ENCODE peak calls at places on chromosomes 5 and 9, in eight cellular contexts. P is fibroblast of lung, G is neuronal stem cell, H is endodermal cell, S is GM23248, Y is IMR-90, K is HCT116, J is DND-41. T is an unnamed sample. For H3K9me3, the result is how much of the 10 kb centered on the place peaks cover.

GRCh38 chr9:5269249-5269715 is 35.2 kb downstream of the RLN2 start:
- DNase-seq in P (peak), G (no peak), H (peak), S (peak), Y (peak), K (no peak), J (no peak), T (peak)

GRCh38 chr5:61048534-61048933 is 103.5 kb downstream of the NDUFAF2 start:
- DNase-seq in P (peak), G (no peak), H (no peak), S (peak), Y (peak), K (peak), J (no peak), T (peak)

GRCh38 chr5:96048763-96049162 is 87.1 kb upstream of the ELL2 start:
- DNase-seq in P (no peak), G (no peak), H (peak), S (no peak), Y (no peak), K (no peak), J (no peak), T (no peak)

GRCh38 chr9:125904155-125904841 is 157.1 kb downstream of the PBX3 start:
- DNase-seq in P (peak), G (no peak), H (no peak), S (no peak), Y (peak), K (no peak), J (no peak), T (no peak)

GRCh38 chr5:167982-168660 is 23.2 kb upstream of the LRRC14B start:
- DNase-seq in P (peak), G (no peak), H (no peak), S (peak), Y (peak), K (no peak), J (no peak), T (peak)

GRCh38 chr5:145829708-145830361 is 5.3 kb downstream of the PRELID2 start:
- DNase-seq in P (no peak), G (no peak), H (no peak), S (no peak), Y (no peak), K (no peak), J (no peak), T (no peak)

GRCh38 chr5:94470802-94471201 is 147.6 kb downstream of the KIAA0825 start:
- DNase-seq in P (no peak), G (no peak), H (no peak), S (no peak), Y (no peak), K (no peak), J (no peak), T (no peak)

GRCh38 chr5:154756203-154756870 is 1.2 kb downstream of the LARP1 start:
- DNase-seq in P (no peak), G (peak), H (peak), S (peak), Y (no peak), K (no peak), J (peak), T (peak)

GRCh38 chr5:154505567-154505966 is 27.5 kb upstream of the HAND1 start:
- DNase-seq in P (no peak), G (no peak), H (peak), S (no peak), Y (no peak), K (no peak), J (no peak), T (no peak)

GRCh38 chr9:91071185-91071990 is 269.8 kb downstream of the SYK start:
- DNase-seq in P (peak), G (no peak), H (no peak), S (peak), Y (peak), K (no peak), J (no peak), T (peak)

GRCh38 chr5:1315018-1315708 is 20.3 kb upstream of the TERT start:
- DNase-seq in P (no peak), G (no peak), H (peak), S (no peak), Y (no peak), K (no peak), J (peak), T (no peak)

GRCh38 chr5:133827001-133827400 is 141.4 kb downstream of the C5orf15 start:
- DNase-seq in P (no peak), G (no peak), H (no peak), S (no peak), Y (no peak), K (no peak), J (no peak), T (no peak)

GRCh38 chr5:175778951-175779475 is 92.4 kb upstream of the CPLX2 start:
- DNase-seq in P (peak), G (no peak), H (no peak), S (peak), Y (no peak), K (peak), J (no peak), T (no peak)

GRCh38 chr5:121174351-121174750 is 677.3 kb upstream of the FTMT start:
- DNase-seq in P (no peak), G (no peak), H (no peak), S (peak), Y (peak), K (no peak), J (no peak), T (peak)

GRCh38 chr9:132037470-132037869 is 42.2 kb downstream of the MED27 start:
- DNase-seq in P (no peak), G (no peak), H (no peak), S (no peak), Y (no peak), K (no peak), J (no peak), T (no peak)

GRCh38 chr5:38827525-38827924 is 18.3 kb upstream of the OSMR start:
- DNase-seq in P (peak), G (no peak), H (no peak), S (peak), Y (peak), K (no peak), J (peak), T (no peak)

GRCh38 chr9:74499111-74499601 is 2.0 kb downstream of the RORB start:
- DNase-seq in P (peak), G (peak), H (peak), S (no peak), Y (no peak), K (no peak), J (peak), T (no peak)

GRCh38 chr5:124979174-124979573 is 232.7 kb upstream of the ZNF608 start:
- DNase-seq in P (peak), G (no peak), H (peak), S (peak), Y (peak), K (no peak), J (no peak), T (no peak)

GRCh38 chr9:91483835-91484234 is 60.2 kb upstream of the NFIL3 start:
- DNase-seq in P (peak), G (no peak), H (no peak), S (no peak), Y (no peak), K (no peak), J (no peak), T (no peak)

GRCh38 chr5:7186818-7187217 is 209.1 kb upstream of the ADCY2 start:
- DNase-seq in P (no peak), G (no peak), H (no peak), S (no peak), Y (no peak), K (no peak), J (no peak), T (no peak)

GRCh38 chr5:16628376-16628775 is 11.6 kb upstream of the RETREG1 start:
- DNase-seq in P (no peak), G (no peak), H (no peak), S (no peak), Y (no peak), K (no peak), J (no peak), T (no peak)

GRCh38 chr5:171845857-171846785 is 60.5 kb downstream of the SMIM23 start:
- DNase-seq in P (peak), G (no peak), H (peak), S (peak), Y (peak), K (no peak), J (no peak), T (peak)

GRCh38 chr9:127968717-127969383 is 11.9 kb downstream of the EEIG1 start:
- DNase-seq in P (peak), G (no peak), H (no peak), S (peak), Y (peak), K (peak), J (no peak), T (peak)

GRCh38 chr5:138000102-138000723 is 32.7 kb downstream of the FAM13B start:
- DNase-seq in P (peak), G (no peak), H (no peak), S (peak), Y (peak), K (peak), J (no peak), T (no peak)

GRCh38 chr5:33531796-33532195 is 91.0 kb downstream of the TARS1 start:
- DNase-seq in P (no peak), G (no peak), H (no peak), S (no peak), Y (no peak), K (no peak), J (no peak), T (no peak)

GRCh38 chr9:114112778-114113585 is 13.9 kb upstream of the KIF12 start:
- DNase-seq in P (peak), G (no peak), H (peak), S (peak), Y (peak), K (no peak), J (no peak), T (no peak)

GRCh38 chr5:93578813-93579560 is 2.0 kb downstream of the NR2F1-AS1 start:
- DNase-seq in P (peak), G (no peak), H (no peak), S (no peak), Y (peak), K (no peak), J (no peak), T (peak)

GRCh38 chr5:173001229-173001841 is 17.8 kb downstream of the ATP6V0E1 start:
- DNase-seq in P (no peak), G (no peak), H (no peak), S (no peak), Y (no peak), K (no peak), J (no peak), T (no peak)

GRCh38 chr9:97528529-97529230 is 27.2 kb downstream of the TMOD1 start:
- DNase-seq in P (no peak), G (no peak), H (peak), S (no peak), Y (no peak), K (no peak), J (no peak), T (peak)

GRCh38 chr9:86624616-86625015 is 270.4 kb upstream of the TUT7 start:
- DNase-seq in P (no peak), G (no peak), H (no peak), S (no peak), Y (no peak), K (no peak), J (no peak), T (no peak)

GRCh38 chr5:152623951-152624350 is 218.9 kb upstream of the NMUR2 start:
- DNase-seq in P (no peak), G (no peak), H (no peak), S (no peak), Y (no peak), K (no peak), J (no peak), T (no peak)

GRCh38 chr9:33375841-33376321 is 26.5 kb downstream of the AQP7 start:
- DNase-seq in P (no peak), G (no peak), H (no peak), S (no peak), Y (no peak), K (no peak), J (no peak), T (no peak)

GRCh38 chr9:121650220-121651013 is 1.0 kb upstream of the DAB2IP start:
- DNase-seq in P (peak), G (peak), H (peak), S (peak), Y (peak), K (no peak), J (peak), T (peak)

GRCh38 chr5:146130440-146131045 is 25.2 kb upstream of the PLAC8L1 start:
- DNase-seq in P (peak), G (peak), H (no peak), S (peak), Y (peak), K (no peak), J (no peak), T (peak)

GRCh38 chr9:81619353-81620008 is 69.9 kb downstream of the TLE1 start:
- DNase-seq in P (peak), G (no peak), H (no peak), S (peak), Y (peak), K (no peak), J (peak), T (peak)

GRCh38 chr9:7145361-7146069 is 387.7 kb downstream of the KDM4C start:
- DNase-seq in P (no peak), G (no peak), H (no peak), S (no peak), Y (peak), K (no peak), J (no peak), T (no peak)

GRCh38 chr5:82308997-82309670 is 31.0 kb upstream of the RPS23 start:
- DNase-seq in P (peak), G (no peak), H (no peak), S (no peak), Y (peak), K (no peak), J (no peak), T (no peak)
- H3K9ac ChIP-seq in P (no peak), G (no peak), H (no peak), S (no peak), Y (no peak), K (no peak), J (no peak), T (no peak)

DNA sequence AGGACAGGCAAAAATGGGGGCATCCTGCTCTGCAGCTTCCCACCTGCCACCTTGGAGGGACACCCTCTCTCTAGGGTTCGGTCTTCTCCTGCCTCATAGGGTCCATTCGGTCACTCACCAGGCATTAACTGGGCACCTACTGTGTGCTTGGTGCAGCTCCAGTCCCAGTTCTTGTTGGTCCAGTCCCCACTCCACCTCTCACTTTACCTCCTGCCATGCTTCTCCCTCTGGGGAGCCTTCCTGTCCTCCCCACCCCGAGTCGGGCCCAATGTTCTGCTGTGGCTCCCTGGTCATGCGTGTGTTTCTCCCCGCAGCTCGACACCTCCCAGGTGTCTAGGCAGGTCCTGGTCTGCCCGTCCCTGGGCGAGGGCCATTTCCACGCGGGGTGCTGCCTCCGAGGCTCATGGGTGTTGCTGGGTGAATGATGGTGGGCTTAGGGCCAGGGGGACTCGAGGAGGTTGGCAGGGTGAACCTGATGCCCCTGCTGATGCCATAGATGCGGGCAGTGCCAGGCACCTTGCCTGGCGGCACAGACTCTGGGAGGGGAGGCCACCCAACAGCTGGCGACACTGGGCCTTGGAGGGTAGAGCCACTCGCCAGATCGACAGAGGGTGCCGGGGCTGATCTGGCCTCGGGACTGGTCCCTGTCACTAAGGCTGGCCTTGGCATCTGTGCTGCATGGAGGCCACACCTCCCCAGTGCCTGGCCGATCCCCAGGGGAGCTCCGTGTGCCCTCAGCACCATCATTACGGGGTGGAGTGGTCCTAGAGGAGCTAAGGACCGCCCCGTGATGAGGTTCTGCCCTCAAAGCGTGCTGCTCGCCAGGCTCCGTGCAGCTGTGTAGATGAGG is 66.0 kb upstream of the RNU6ATAC start:
- DNase-seq in P (no peak), G (no peak), H (no peak), S (no peak), Y (no peak), K (no peak), J (no peak), T (no peak)
- H3K9me3 ChIP-seq in P (under half), G (under half), H (under half), S (under half), Y (under half), K (under half), J (under half), T (under half)

GRCh38 chr9:106862946-106863740 is at the start of gene ZNF462:
- DNase-seq in P (peak), G (peak), H (peak), S (peak), Y (peak), K (no peak), J (peak), T (peak)

GRCh38 chr9:106859957-106860715 is 2.8 kb upstream of the ZNF462 start:
- DNase-seq in P (peak), G (peak), H (peak), S (no peak), Y (no peak), K (peak), J (no peak), T (peak)

GRCh38 chr9:106862115-106862945 is 636 bp upstream of the ZNF462 start:
- DNase-seq in P (peak), G (peak), H (peak), S (peak), Y (peak), K (no peak), J (peak), T (peak)

GRCh38 chr9:106861585-106862114 is 1.3 kb upstream of the ZNF462 start:
- DNase-seq in P (peak), G (no peak), H (peak), S (no peak), Y (no peak), K (no peak), J (no peak), T (no peak)

GRCh38 chr9:106860731-106861584 is 2.0 kb upstream of the ZNF462 start:
- DNase-seq in P (peak), G (peak), H (peak), S (peak), Y (peak), K (no peak), J (no peak), T (peak)
- H3K9ac ChIP-seq in P (peak), G (peak), H (peak), S (peak), Y (peak), K (peak), J (no peak), T (peak)

GRCh38 chr5:179920175-179920574 is 12.5 kb upstream of the TBC1D9B start:
- DNase-seq in P (no peak), G (no peak), H (no peak), S (no peak), Y (no peak), K (no peak), J (no peak), T (no peak)
- H3K9me3 ChIP-seq in P (under half), G (under half), H (under half), S (under half), Y (under half), K (under half), J (under half), T (under half)

DNA sequence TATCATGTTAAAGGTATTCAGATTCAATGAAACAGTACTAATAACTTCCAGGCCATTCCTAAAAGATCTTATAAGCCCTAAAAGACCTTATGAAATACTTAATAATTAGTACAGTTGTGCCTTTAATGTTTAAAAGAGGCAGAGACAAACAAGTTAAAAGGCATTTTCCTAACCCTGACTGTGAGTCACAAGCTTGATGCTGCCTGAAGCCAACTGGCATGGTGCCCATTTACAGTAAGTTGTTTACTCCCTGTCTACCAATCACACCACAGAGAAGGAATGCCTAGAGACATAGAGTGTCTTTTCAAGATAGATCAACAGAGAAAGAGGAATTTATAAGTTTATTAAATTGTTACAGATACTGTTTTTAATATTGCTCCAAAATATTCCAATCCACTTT is 47.8 kb downstream of the NR3C1 start:
- DNase-seq in P (peak), G (no peak), H (no peak), S (peak), Y (peak), K (peak), J (peak), T (peak)
- H3K9ac ChIP-seq in P (no peak), G (no peak), H (no peak), S (no peak), Y (no peak), K (no peak), J (no peak), T (no peak)

GRCh38 chr5:42787845-42788244 is 23.8 kb downstream of the SELENOP start:
- DNase-seq in P (no peak), G (no peak), H (no peak), S (no peak), Y (no peak), K (no peak), J (no peak), T (no peak)
- H3K9me3 ChIP-seq in P (under half), G (under half), H (under half), S (under half), Y (under half), K (under half), J (under half), T (under half)

GRCh38 chr5:88049737-88050136 is 218.9 kb downstream of the TMEM161B start:
- DNase-seq in P (no peak), G (no peak), H (no peak), S (no peak), Y (no peak), K (no peak), J (no peak), T (no peak)

GRCh38 chr5:88045931-88046461 is 222.6 kb downstream of the TMEM161B start:
- DNase-seq in P (peak), G (no peak), H (no peak), S (no peak), Y (no peak), K (no peak), J (no peak), T (no peak)

GRCh38 chr5:88051148-88051547 is 217.5 kb downstream of the TMEM161B start:
- DNase-seq in P (no peak), G (no peak), H (no peak), S (no peak), Y (no peak), K (no peak), J (no peak), T (no peak)

GRCh38 chr5:88045146-88045545 is 223.5 kb downstream of the TMEM161B start:
- DNase-seq in P (no peak), G (no peak), H (no peak), S (no peak), Y (no peak), K (no peak), J (no peak), T (no peak)

GRCh38 chr5:88049156-88049555 is 219.5 kb downstream of the TMEM161B start:
- DNase-seq in P (no peak), G (no peak), H (no peak), S (no peak), Y (no peak), K (no peak), J (no peak), T (no peak)
- H3K9ac ChIP-seq in P (no peak), G (no peak), H (no peak), S (no peak), Y (no peak), K (no peak), J (no peak), T (no peak)

GRCh38 chr9:118786877-118787276 is 582.4 kb downstream of the BRINP1 start:
- DNase-seq in P (no peak), G (no peak), H (no peak), S (no peak), Y (no peak), K (no peak), J (no peak), T (no peak)
- H3K9me3 ChIP-seq in P (under half), G (under half), H (under half), S (under half), Y (under half), K (under half), J (under half), T (under half)

T was measured in adipocyte.